ENCODE peak calls at places on chromosomes 5 and 9, in four cellular contexts. J is psoas muscle; N is CD4-positive, CD25-positive, alpha-beta regulatory T cell; Z is spleen. D is an unnamed sample.

GRCh38 chr9:5631021-5631420 is 2.1 kb downstream of the RIC1 start:
- DNase-seq in J (no peak), N (no peak), Z (no peak), D (no peak)

GRCh38 chr5:169798438-169798837 is 161.4 kb downstream of the DOCK2 start:
- DNase-seq in J (no peak), N (no peak), Z (no peak), D (peak; percentile 17)

GRCh38 chr9:133939845-133940244 is 52.3 kb downstream of the VAV2 start:
- DNase-seq in J (peak; percentile 33), N (no peak), Z (peak; percentile 64), D (no peak)

GRCh38 chr5:108720416-108720815 is 27.3 kb upstream of the FER start:
- DNase-seq in J (no peak), N (no peak), Z (no peak), D (no peak)

GRCh38 chr9:130311019-130311773 is 45.6 kb downstream of the HMCN2 start:
- DNase-seq in J (peak; percentile 56), N (no peak), Z (no peak), D (no peak)

GRCh38 chr5:55737793-55738192 is at the start of gene DDX4:
- DNase-seq in J (no peak), N (no peak), Z (no peak), D (no peak)

GRCh38 chr5:152688561-152689274 is 283.6 kb upstream of the NMUR2 start:
- DNase-seq in J (peak; percentile 46), N (no peak), Z (no peak), D (no peak)

GRCh38 chr5:8828596-8829321 is 717.1 kb downstream of the SEMA5A start:
- DNase-seq in J (no peak), N (no peak), Z (no peak), D (no peak)

GRCh38 chr5:57816108-57816507 is 333.5 kb upstream of the ACTBL2 start:
- DNase-seq in J (no peak), N (no peak), Z (no peak), D (no peak)

GRCh38 chr9:92138157-92138959 is 23.1 kb upstream of the SPTLC1 start:
- DNase-seq in J (peak; percentile 78), N (peak; percentile 56), Z (peak; percentile 93), D (peak; percentile 33)

DNA sequence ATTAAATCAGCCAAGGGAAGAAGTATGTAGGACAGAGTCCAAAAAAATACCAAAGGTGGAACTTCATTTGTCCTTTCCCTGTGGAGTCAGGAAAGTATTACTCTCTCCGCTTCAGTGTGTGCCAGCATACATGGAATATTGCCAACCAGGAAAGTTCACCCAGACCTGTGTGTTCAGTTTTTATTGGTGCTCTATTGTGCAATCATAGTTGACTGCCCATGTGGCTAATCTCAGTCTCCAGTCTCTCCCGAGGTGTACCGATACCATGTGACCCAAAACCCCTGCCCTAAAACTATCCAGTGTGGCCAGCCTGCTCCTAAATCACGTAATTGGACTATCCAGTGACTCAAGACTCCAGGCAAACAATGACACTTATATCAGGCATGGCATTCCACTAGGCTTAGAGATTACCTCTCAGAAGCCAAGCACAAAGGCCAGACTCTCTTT is 38.8 kb downstream of the NFX1 start:
- DNase-seq in J (peak; percentile 60), N (no peak), Z (no peak), D (peak; percentile 99)
- H3K27ac ChIP-seq in J (peak overlapping the region; percentile 76), N (no peak overlapping the region), Z (no peak overlapping the region), D (no peak overlapping the region)

DNA sequence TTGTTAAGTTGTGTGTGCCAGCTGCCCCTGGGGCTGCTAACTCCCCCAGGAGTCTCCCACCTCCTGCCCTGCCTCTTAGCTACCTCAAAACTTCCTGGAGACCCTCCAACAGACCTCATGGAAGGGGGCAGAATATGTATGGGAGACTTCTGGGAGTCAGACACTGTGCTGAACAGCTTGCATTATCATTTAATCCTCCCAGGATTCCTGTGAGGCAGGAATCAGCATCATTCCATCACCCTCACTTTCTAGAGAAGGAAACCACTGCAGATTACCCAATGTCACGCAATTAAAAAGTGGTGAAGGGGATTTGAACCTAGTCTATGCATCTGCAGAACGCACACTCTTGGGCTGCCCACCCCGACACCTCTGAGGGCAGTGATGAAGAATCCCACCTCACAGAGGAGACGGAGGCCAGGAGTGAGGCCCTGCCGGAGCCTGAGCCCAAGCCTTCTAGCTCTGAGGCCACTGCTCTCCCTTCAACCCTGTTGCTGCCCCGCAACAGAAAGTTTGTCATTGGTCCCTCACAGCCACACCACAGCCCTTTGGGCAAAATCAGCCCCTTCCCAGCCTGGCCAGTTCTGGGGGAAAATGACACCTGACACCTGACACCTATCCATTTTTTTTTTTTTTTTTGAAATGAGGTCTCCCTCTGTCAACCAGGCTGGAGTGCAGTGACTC is 30.3 kb upstream of the IL17B start:
- DNase-seq in J (no peak), N (no peak), Z (no peak), D (no peak)
- H3K4me1 ChIP-seq in J (no peaks in the 10 kb centered on the region), N (no peaks in the 10 kb centered on the region), Z (peaks cover 19% of the 10 kb centered on the region), D (no peaks in the 10 kb centered on the region)

DNA sequence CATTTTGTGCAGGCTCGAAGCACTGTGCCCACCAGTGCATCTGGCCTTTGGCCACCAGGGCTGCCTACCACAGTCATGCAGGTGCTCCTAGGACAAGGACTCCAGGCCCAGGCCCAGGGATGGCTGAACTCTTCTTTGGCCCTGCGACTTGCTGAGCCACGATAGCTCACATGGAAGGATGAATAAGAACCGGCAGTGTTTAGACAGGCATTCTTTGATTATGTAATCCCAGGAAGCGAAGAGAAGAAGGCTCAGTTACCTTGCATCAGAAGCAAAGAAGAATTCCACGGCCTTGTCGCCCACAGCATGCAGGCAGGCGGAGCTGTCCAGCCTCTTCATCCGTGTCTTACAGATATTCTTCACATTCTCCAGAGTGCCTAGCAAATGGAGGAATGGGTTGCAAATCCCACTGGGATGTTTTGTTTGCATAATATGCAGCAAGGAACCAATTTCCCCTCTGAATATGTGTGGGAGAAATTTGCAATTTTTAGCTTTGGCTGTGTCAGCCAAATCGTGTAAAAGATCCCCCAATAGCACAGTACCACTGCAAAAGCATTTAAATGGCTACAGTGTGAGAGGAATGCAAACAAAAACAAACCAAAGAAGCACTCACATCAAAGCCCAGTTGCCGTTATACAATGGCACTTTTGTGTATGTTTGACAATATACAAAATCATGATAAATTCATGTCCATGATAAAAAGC is 29.1 kb downstream of the GFPT2 start:
- DNase-seq in J (no peak), N (no peak), Z (no peak), D (no peak)
- H3K27ac ChIP-seq in J (no peak overlapping the region), N (no peak overlapping the region), Z (no peak overlapping the region), D (no peak overlapping the region)

DNA sequence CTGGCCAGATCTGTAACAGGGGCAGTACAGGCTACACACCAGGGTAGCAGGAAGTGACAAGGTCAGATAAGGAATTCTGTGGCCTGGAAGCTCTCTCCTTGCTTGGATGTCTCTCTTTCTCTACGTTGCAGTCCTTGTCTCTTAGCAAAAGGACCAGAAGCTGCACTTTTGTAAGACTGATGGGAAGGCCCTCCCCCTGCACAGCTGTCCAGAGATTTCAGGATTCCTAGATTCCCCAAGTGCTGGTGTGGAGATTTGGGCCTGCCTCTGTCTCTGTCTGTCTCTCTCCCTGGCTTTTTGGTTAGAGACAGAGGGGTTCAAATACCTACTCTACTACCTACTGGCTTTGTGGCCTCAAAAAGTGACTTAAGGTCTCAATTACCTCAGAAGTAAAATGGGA is 10.0 kb upstream of the CNTFR start:
- DNase-seq in J (no peak), N (no peak), Z (no peak), D (no peak)
- H3K4me1 ChIP-seq in J (peaks cover 32% of the 10 kb centered on the region), N (no peaks in the 10 kb centered on the region), Z (peaks cover 10% of the 10 kb centered on the region), D (no peaks in the 10 kb centered on the region)